ENCODE peak calls at places on chromosomes 5 and 9, in seven cellular contexts. J is brain microvascular endothelial cell, F is sigmoid colon, I is GM10248, R is glutamatergic neuron, C is mesothelial cell of epicardium, B is breast epithelium. K is an unnamed sample.

GRCh38 chr5:8138884-8139283 is 269.9 kb downstream of the MTRR start:
- DNase-seq in J (no peak), F (no peak), I (no peak), R (no peak), C (no peak), B (no peak), K (no peak)

GRCh38 chr9:84669293-84670105 is at the start of gene NTRK2:
- DNase-seq in J (peak), F (no peak), I (peak), R (peak), C (peak), B (no peak), K (no peak)

GRCh38 chr5:96968074-96968473 is 32.2 kb downstream of the LNPEP start:
- DNase-seq in J (peak), F (no peak), I (no peak), R (no peak), C (no peak), B (no peak), K (no peak)

GRCh38 chr5:51383494-51384081 is 340 bp downstream of the ISL1 start:
- DNase-seq in J (no peak), F (no peak), I (no peak), R (no peak), C (no peak), B (no peak), K (no peak)

GRCh38 chr5:66863343-66864170 is 267.4 kb downstream of the MAST4 start:
- DNase-seq in J (no peak), F (no peak), I (no peak), R (no peak), C (no peak), B (no peak), K (no peak)

GRCh38 chr9:89477811-89478583 is 19.9 kb downstream of the SEMA4D start:
- DNase-seq in J (peak), F (peak), I (no peak), R (no peak), C (no peak), B (no peak), K (no peak)

GRCh38 chr5:152439791-152440190 is 34.7 kb upstream of the NMUR2 start:
- DNase-seq in J (no peak), F (no peak), I (no peak), R (no peak), C (no peak), B (no peak), K (no peak)

GRCh38 chr9:95316794-95317118 is 753 bp downstream of the FANCC start:
- DNase-seq in J (peak), F (peak), I (peak), R (peak), C (no peak), B (peak), K (no peak)

GRCh38 chr5:1058988-1059883 is 50.6 kb downstream of the NKD2 start:
- DNase-seq in J (no peak), F (no peak), I (no peak), R (peak), C (no peak), B (no peak), K (no peak)

GRCh38 chr5:127428748-127429147 is 88.7 kb upstream of the PRRC1 start:
- DNase-seq in J (no peak), F (no peak), I (no peak), R (no peak), C (no peak), B (no peak), K (no peak)

GRCh38 chr5:9715891-9716335 is 85.8 kb upstream of the TAS2R1 start:
- DNase-seq in J (peak), F (no peak), I (no peak), R (no peak), C (no peak), B (no peak), K (no peak)

GRCh38 chr9:85202596-85202995 is 533.1 kb downstream of the NTRK2 start:
- DNase-seq in J (peak), F (no peak), I (no peak), R (no peak), C (no peak), B (no peak), K (no peak)

GRCh38 chr9:132472199-132472598 is 62.2 kb downstream of the CFAP77 start:
- DNase-seq in J (no peak), F (no peak), I (no peak), R (no peak), C (no peak), B (no peak), K (no peak)

GRCh38 chr9:37251452-37251851 is 131.1 kb downstream of the ZCCHC7 start:
- DNase-seq in J (no peak), F (no peak), I (no peak), R (peak), C (no peak), B (no peak), K (peak)

GRCh38 chr5:113806250-113806649 is 292.8 kb downstream of the YTHDC2 start:
- DNase-seq in J (no peak), F (no peak), I (no peak), R (no peak), C (no peak), B (no peak), K (no peak)

GRCh38 chr9:5767968-5768932 is 64.7 kb downstream of the ERMP1 start:
- DNase-seq in J (no peak), F (no peak), I (peak), R (no peak), C (no peak), B (no peak), K (no peak)

GRCh38 chr5:141692919-141693848 is 11.2 kb upstream of the ARAP3 start:
- DNase-seq in J (no peak), F (no peak), I (no peak), R (no peak), C (no peak), B (no peak), K (no peak)

GRCh38 chr5:21774791-21775190 is 1078.4 kb downstream of the CDH12 start:
- DNase-seq in J (no peak), F (no peak), I (no peak), R (no peak), C (no peak), B (no peak), K (no peak)

GRCh38 chr9:89441655-89441970 is 56.3 kb downstream of the SEMA4D start:
- DNase-seq in J (no peak), F (no peak), I (no peak), R (no peak), C (no peak), B (no peak), K (no peak)

GRCh38 chr5:57302164-57302563 is 128.3 kb downstream of the GPBP1 start:
- DNase-seq in J (peak), F (no peak), I (no peak), R (no peak), C (no peak), B (no peak), K (no peak)
- TF ChIP-seq CTCF in J (peak), F (no peak), I (no peak), R (no peak), C (no peak), B (no peak), K (no peak)

GRCh38 chr9:90895786-90896185 is 94.2 kb downstream of the SYK start:
- DNase-seq in J (no peak), F (no peak), I (no peak), R (no peak), C (no peak), B (no peak), K (no peak)

GRCh38 chr9:90900130-90900529 is 98.5 kb downstream of the SYK start:
- DNase-seq in J (no peak), F (no peak), I (no peak), R (peak), C (no peak), B (no peak), K (no peak)

GRCh38 chr9:90899287-90899686 is 97.7 kb downstream of the SYK start:
- DNase-seq in J (no peak), F (no peak), I (no peak), R (no peak), C (no peak), B (no peak), K (no peak)

GRCh38 chr9:90896231-90896630 is 94.6 kb downstream of the SYK start:
- DNase-seq in J (no peak), F (no peak), I (no peak), R (no peak), C (no peak), B (no peak), K (no peak)

GRCh38 chr9:90898229-90898628 is 96.6 kb downstream of the SYK start:
- DNase-seq in J (no peak), F (no peak), I (no peak), R (no peak), C (no peak), B (no peak), K (no peak)
- TF ChIP-seq CTCF in J (peak), F (no peak), I (no peak), R (peak), C (no peak), B (no peak), K (no peak)

GRCh38 chr5:81020478-81021167 is 60.5 kb downstream of the RASGRF2 start:
- DNase-seq in J (no peak), F (no peak), I (no peak), R (no peak), C (no peak), B (no peak), K (no peak)
- TF ChIP-seq CTCF in J (no peak), F (no peak), I (no peak), R (no peak), C (no peak), B (no peak), K (no peak)

GRCh38 chr5:159441441-159441840 is 111.2 kb upstream of the IL12B start:
- DNase-seq in J (no peak), F (no peak), I (no peak), R (peak), C (no peak), B (no peak), K (no peak)
- TF ChIP-seq CTCF in J (peak), F (no peak), I (no peak), R (peak), C (peak), B (no peak), K (no peak)

GRCh38 chr9:90915693-90916092 is 114.1 kb downstream of the SYK start:
- DNase-seq in J (peak), F (no peak), I (no peak), R (peak), C (no peak), B (no peak), K (no peak)
- TF ChIP-seq CTCF in J (peak), F (no peak), I (peak), R (no peak), C (no peak), B (no peak), K (no peak)

GRCh38 chr5:90434116-90434714 is 24.7 kb upstream of the CETN3 start:
- DNase-seq in J (peak), F (no peak), I (no peak), R (peak), C (no peak), B (no peak), K (no peak)
- TF ChIP-seq CTCF in J (peak), F (peak), I (peak), R (peak), C (peak), B (no peak), K (no peak)